ENCODE peak calls at places on chromosomes 1 and 21, in ten cellular contexts. One of them, this sample, is unnamed.

GRCh38 chr21:44539031-44539430 is 964 bp downstream of the KRTAP10-1 start:
- DNase-seq in GM12878: no peak
- DNase-seq in endothelial cell of umbilical vein: no peak
- DNase-seq in ovary: no peak
- DNase-seq in effector memory CD4-positive, alpha-beta T cell: no peak
- DNase-seq in GM23338: no peak
- DNase-seq in heart left ventricle: no peak
- DNase-seq in uterus: no peak
- DNase-seq in sigmoid colon: peak; percentile 46
- DNase-seq in GM23248: no peak
- DNase-seq in this sample: no peak

GRCh38 chr1:44642255-44642654 is 32.0 kb downstream of the TMEM53 start:
- DNase-seq in ovary: no peak
- DNase-seq in GM23338: no peak
- DNase-seq in uterus: no peak
- DNase-seq in GM23248: no peak
- DNase-seq in sigmoid colon: no peak
- DNase-seq in effector memory CD4-positive, alpha-beta T cell: no peak
- DNase-seq in heart left ventricle: no peak
- DNase-seq in GM12878: no peak
- DNase-seq in endothelial cell of umbilical vein: no peak
- DNase-seq in this sample: no peak

GRCh38 chr1:71047635-71048607 is at the start of gene PTGER3:
- DNase-seq in GM23248: peak; percentile 63
- DNase-seq in sigmoid colon: peak; percentile 91
- DNase-seq in heart left ventricle: peak; percentile 86
- DNase-seq in endothelial cell of umbilical vein: peak; percentile 7
- DNase-seq in uterus: peak; percentile 93
- DNase-seq in ovary: peak; percentile 54
- DNase-seq in effector memory CD4-positive, alpha-beta T cell: no peak
- DNase-seq in GM12878: no peak
- DNase-seq in GM23338: peak; percentile 80
- DNase-seq in this sample: no peak

GRCh38 chr1:172239894-172240293 is 180.6 kb upstream of the C1orf105 start:
- DNase-seq in effector memory CD4-positive, alpha-beta T cell: no peak
- DNase-seq in GM12878: no peak
- DNase-seq in GM23248: no peak
- DNase-seq in sigmoid colon: no peak
- DNase-seq in heart left ventricle: no peak
- DNase-seq in GM23338: no peak
- DNase-seq in ovary: no peak
- DNase-seq in endothelial cell of umbilical vein: no peak
- DNase-seq in uterus: no peak
- DNase-seq in this sample: no peak

GRCh38 chr1:60694980-60695379 is 387.4 kb upstream of the NFIA start:
- DNase-seq in ovary: no peak
- DNase-seq in sigmoid colon: no peak
- DNase-seq in GM12878: no peak
- DNase-seq in heart left ventricle: no peak
- DNase-seq in GM23248: no peak
- DNase-seq in uterus: no peak
- DNase-seq in GM23338: no peak
- DNase-seq in endothelial cell of umbilical vein: no peak
- DNase-seq in effector memory CD4-positive, alpha-beta T cell: no peak
- DNase-seq in this sample: no peak

GRCh38 chr21:43352568-43353281 is 74.2 kb downstream of the SIK1 start:
- DNase-seq in sigmoid colon: no peak
- DNase-seq in effector memory CD4-positive, alpha-beta T cell: no peak
- DNase-seq in GM23248: no peak
- DNase-seq in endothelial cell of umbilical vein: peak; percentile 19
- DNase-seq in ovary: no peak
- DNase-seq in GM23338: no peak
- DNase-seq in GM12878: peak; percentile 100
- DNase-seq in heart left ventricle: no peak
- DNase-seq in uterus: no peak
- DNase-seq in this sample: no peak

GRCh38 chr21:29232601-29233541 is 65.9 kb upstream of the BACH1 start:
- DNase-seq in ovary: no peak
- DNase-seq in heart left ventricle: no peak
- DNase-seq in GM23338: no peak
- DNase-seq in GM23248: peak; percentile 85
- DNase-seq in sigmoid colon: no peak
- DNase-seq in endothelial cell of umbilical vein: peak; percentile 60
- DNase-seq in effector memory CD4-positive, alpha-beta T cell: no peak
- DNase-seq in uterus: no peak
- DNase-seq in GM12878: no peak
- DNase-seq in this sample: no peak

GRCh38 chr1:110872745-110873435 is at the start of gene CD53:
- DNase-seq in GM23248: no peak
- DNase-seq in GM23338: no peak
- DNase-seq in uterus: no peak
- DNase-seq in ovary: no peak
- DNase-seq in sigmoid colon: no peak
- DNase-seq in effector memory CD4-positive, alpha-beta T cell: peak; percentile 45
- DNase-seq in heart left ventricle: no peak
- DNase-seq in endothelial cell of umbilical vein: no peak
- DNase-seq in GM12878: peak; percentile 78
- DNase-seq in this sample: no peak

GRCh38 chr1:19327736-19328135 is 15.6 kb downstream of the SLC66A1 start:
- DNase-seq in GM23338: no peak
- DNase-seq in ovary: no peak
- DNase-seq in GM12878: no peak
- DNase-seq in GM23248: no peak
- DNase-seq in uterus: no peak
- DNase-seq in effector memory CD4-positive, alpha-beta T cell: no peak
- DNase-seq in sigmoid colon: no peak
- DNase-seq in heart left ventricle: no peak
- DNase-seq in endothelial cell of umbilical vein: no peak
- DNase-seq in this sample: no peak

GRCh38 chr1:181092056-181092455 is 3.6 kb downstream of the IER5 start:
- DNase-seq in ovary: no peak
- DNase-seq in uterus: no peak
- DNase-seq in GM23248: no peak
- DNase-seq in GM12878: no peak
- DNase-seq in GM23338: no peak
- DNase-seq in endothelial cell of umbilical vein: no peak
- DNase-seq in effector memory CD4-positive, alpha-beta T cell: no peak
- DNase-seq in heart left ventricle: no peak
- DNase-seq in sigmoid colon: no peak
- DNase-seq in this sample: no peak

GRCh38 chr1:29504709-29505410 is 268.5 kb downstream of the PTPRU start:
- DNase-seq in effector memory CD4-positive, alpha-beta T cell: no peak
- DNase-seq in ovary: no peak
- DNase-seq in GM23338: no peak
- DNase-seq in heart left ventricle: no peak
- DNase-seq in GM12878: no peak
- DNase-seq in endothelial cell of umbilical vein: no peak
- DNase-seq in GM23248: no peak
- DNase-seq in uterus: no peak
- DNase-seq in sigmoid colon: no peak
- DNase-seq in this sample: no peak

GRCh38 chr1:26945728-26946127 is 14.5 kb downstream of the KDF1 start:
- DNase-seq in uterus: no peak
- DNase-seq in endothelial cell of umbilical vein: no peak
- DNase-seq in GM23338: no peak
- DNase-seq in ovary: no peak
- DNase-seq in sigmoid colon: no peak
- DNase-seq in GM12878: no peak
- DNase-seq in heart left ventricle: no peak
- DNase-seq in effector memory CD4-positive, alpha-beta T cell: no peak
- DNase-seq in GM23248: no peak
- DNase-seq in this sample: no peak

DNA sequence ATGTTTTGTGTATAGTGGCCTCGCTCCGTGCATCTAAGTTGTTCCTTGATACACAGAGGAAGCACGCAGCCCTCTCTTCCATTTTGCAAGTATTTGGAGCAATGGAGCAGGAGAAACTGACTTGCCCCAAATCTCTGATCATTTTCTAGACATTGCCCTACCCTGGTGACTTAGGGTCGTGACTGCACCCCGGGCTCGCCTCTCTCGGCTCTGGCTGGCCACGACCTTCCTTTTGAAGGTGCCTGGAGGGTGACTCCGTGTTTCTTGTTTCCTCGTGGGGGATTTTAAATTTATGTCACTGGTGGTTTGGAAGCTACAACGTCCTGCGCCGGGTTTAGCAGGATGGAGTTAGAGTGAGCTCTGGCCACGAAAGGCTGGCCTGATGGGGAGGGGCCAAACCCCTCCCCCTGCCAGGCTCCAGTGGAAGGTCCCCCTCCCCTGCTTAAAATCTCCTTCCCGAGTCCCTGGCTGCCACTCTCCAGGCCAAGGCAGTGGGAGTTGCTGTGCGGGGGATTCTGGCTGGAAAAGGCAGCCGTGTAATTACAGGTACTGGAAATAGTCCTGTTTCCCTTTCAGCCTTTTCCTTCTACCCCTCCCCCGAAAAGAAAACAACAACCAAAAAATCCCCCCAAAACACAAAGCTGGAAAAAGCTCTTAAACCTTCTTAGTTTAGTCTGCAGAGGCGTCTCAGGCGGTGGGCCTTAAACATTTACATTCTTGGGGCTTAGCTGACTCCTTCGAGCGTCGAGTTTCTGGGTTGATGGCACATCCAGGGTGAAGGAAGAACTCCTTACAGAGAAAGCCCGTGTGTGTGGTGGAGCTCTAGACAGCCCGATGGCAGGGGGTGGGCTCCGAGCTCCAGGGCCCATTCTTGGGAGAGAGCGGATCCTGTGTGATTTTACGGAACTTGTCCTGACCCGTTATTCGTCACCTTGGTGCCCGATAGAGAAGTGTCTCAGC is 28.1 kb downstream of the SPSB1 start:
- DNase-seq in GM12878: no peak
- DNase-seq in GM23338: peak; percentile 43
- DNase-seq in effector memory CD4-positive, alpha-beta T cell: no peak
- DNase-seq in endothelial cell of umbilical vein: no peak
- DNase-seq in heart left ventricle: peak; percentile 26
- DNase-seq in uterus: no peak
- DNase-seq in sigmoid colon: no peak
- DNase-seq in ovary: no peak
- DNase-seq in GM23248: no peak
- DNase-seq in this sample: no peak
- H3K4me1 ChIP-seq in GM12878: peaks cover 8% of the 10 kb centered on the region
- H3K4me1 ChIP-seq in GM23338: peaks cover 26% of the 10 kb centered on the region
- H3K4me1 ChIP-seq in effector memory CD4-positive, alpha-beta T cell: no peaks in the 10 kb centered on the region
- H3K4me1 ChIP-seq in endothelial cell of umbilical vein: peaks cover 18% of the 10 kb centered on the region
- H3K4me1 ChIP-seq in heart left ventricle: peaks cover 16% of the 10 kb centered on the region
- H3K4me1 ChIP-seq in uterus: no peaks in the 10 kb centered on the region
- H3K4me1 ChIP-seq in sigmoid colon: no peaks in the 10 kb centered on the region
- H3K4me1 ChIP-seq in ovary: peaks cover 49% of the 10 kb centered on the region
- H3K4me1 ChIP-seq in GM23248: peaks cover 40% of the 10 kb centered on the region
- H3K4me1 ChIP-seq in this sample: no peaks in the 10 kb centered on the region

DNA sequence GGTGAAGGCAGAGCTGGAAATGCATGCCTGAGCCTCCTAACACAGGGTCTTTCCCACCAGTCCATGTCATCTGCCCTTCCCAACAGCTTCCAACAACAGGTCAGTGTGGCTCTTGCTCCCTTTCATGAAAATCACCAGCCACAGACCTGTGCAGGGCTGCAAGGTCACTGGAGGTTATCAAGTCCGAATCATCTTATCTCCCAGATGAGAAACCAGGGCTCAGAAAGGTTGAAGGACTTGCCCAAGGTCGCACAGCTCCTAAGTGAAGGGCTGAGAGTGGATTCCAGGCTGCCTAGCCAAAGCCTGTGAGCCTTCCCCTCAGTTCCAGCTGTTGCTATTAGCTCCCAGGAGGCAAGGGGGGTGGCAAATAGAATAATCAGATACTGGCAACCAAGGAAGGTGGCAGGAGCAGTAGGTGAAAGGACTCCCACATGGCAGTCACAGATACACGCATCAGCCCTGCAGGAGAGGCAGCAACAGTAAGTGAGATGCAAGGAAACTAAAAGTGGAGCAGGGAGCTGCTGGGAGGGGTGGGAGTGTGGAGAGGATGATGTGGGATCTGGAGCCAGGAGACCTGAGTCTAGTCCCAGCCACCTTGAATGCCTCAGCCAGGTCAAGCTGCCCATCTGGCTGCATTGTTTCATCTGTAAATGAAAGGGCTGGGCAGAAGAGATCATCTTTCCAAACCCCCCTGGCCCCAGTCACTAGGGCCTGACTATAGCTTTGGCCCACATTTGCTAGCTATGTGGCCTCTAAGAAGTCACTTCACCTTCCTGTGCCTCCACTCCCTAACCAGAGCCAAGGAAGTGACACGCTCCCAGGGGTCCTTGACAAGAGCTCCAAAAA is 74.1 kb downstream of the SSBP3 start:
- DNase-seq in uterus: no peak
- DNase-seq in sigmoid colon: no peak
- DNase-seq in effector memory CD4-positive, alpha-beta T cell: no peak
- DNase-seq in ovary: no peak
- DNase-seq in GM23338: no peak
- DNase-seq in endothelial cell of umbilical vein: no peak
- DNase-seq in GM12878: no peak
- DNase-seq in GM23248: no peak
- DNase-seq in heart left ventricle: peak; percentile 22
- DNase-seq in this sample: no peak
- H3K4me1 ChIP-seq in uterus: peaks cover 28% of the 10 kb centered on the region
- H3K4me1 ChIP-seq in sigmoid colon: no peaks in the 10 kb centered on the region
- H3K4me1 ChIP-seq in effector memory CD4-positive, alpha-beta T cell: peaks cover 5% of the 10 kb centered on the region
- H3K4me1 ChIP-seq in ovary: peaks cover 75% of the 10 kb centered on the region
- H3K4me1 ChIP-seq in GM23338: peaks cover 98% of the 10 kb centered on the region
- H3K4me1 ChIP-seq in endothelial cell of umbilical vein: peaks cover 36% of the 10 kb centered on the region
- H3K4me1 ChIP-seq in GM12878: peaks cover 14% of the 10 kb centered on the region
- H3K4me1 ChIP-seq in GM23248: peaks cover 46% of the 10 kb centered on the region
- H3K4me1 ChIP-seq in heart left ventricle: peaks cover 53% of the 10 kb centered on the region
- H3K4me1 ChIP-seq in this sample: peaks cover 95% of the 10 kb centered on the region

DNA sequence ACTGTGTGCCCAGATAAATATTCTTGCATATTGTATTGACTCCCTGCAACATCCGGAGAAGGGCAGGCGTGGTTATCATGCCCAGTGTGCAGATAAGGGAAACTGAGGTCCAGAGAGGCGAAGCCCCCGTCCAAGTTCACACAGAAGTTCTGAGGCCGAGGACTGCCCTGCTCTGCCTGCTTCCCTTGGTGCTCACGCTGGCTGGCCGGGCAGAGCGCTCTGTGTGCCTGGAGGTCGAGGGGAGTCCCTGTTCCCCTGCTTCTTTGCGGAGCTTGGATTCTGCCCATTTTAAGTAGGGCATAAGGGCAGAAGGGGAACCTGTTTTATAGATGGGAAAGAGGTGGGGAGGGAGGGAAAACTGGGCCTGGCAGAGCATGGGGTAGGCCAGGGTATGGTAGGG is 92.8 kb upstream of the ACTL8 start:
- DNase-seq in GM23338: no peak
- DNase-seq in uterus: no peak
- DNase-seq in endothelial cell of umbilical vein: no peak
- DNase-seq in GM12878: no peak
- DNase-seq in heart left ventricle: no peak
- DNase-seq in effector memory CD4-positive, alpha-beta T cell: no peak
- DNase-seq in sigmoid colon: no peak
- DNase-seq in GM23248: no peak
- DNase-seq in ovary: no peak
- DNase-seq in this sample: no peak
- H3K4me1 ChIP-seq in GM23338: no peaks in the 10 kb centered on the region
- H3K4me1 ChIP-seq in uterus: no peaks in the 10 kb centered on the region
- H3K4me1 ChIP-seq in endothelial cell of umbilical vein: no peaks in the 10 kb centered on the region
- H3K4me1 ChIP-seq in GM12878: no peaks in the 10 kb centered on the region
- H3K4me1 ChIP-seq in heart left ventricle: no peaks in the 10 kb centered on the region
- H3K4me1 ChIP-seq in effector memory CD4-positive, alpha-beta T cell: no peaks in the 10 kb centered on the region
- H3K4me1 ChIP-seq in sigmoid colon: no peaks in the 10 kb centered on the region
- H3K4me1 ChIP-seq in GM23248: no peaks in the 10 kb centered on the region
- H3K4me1 ChIP-seq in ovary: no peaks in the 10 kb centered on the region
- H3K4me1 ChIP-seq in this sample: no peaks in the 10 kb centered on the region

GRCh38 chr1:25617626-25618432 is 1.2 kb downstream of the MAN1C1 start:
- DNase-seq in uterus: peak; percentile 36
- DNase-seq in effector memory CD4-positive, alpha-beta T cell: no peak
- DNase-seq in heart left ventricle: peak; percentile 75
- DNase-seq in sigmoid colon: peak; percentile 77
- DNase-seq in ovary: peak; percentile 38
- DNase-seq in endothelial cell of umbilical vein: no peak
- DNase-seq in GM12878: no peak
- DNase-seq in GM23248: peak; percentile 24
- DNase-seq in GM23338: peak; percentile 70
- DNase-seq in this sample: no peak
- H3K4me1 ChIP-seq in uterus: no peaks in the 10 kb centered on the region
- H3K4me1 ChIP-seq in effector memory CD4-positive, alpha-beta T cell: peaks cover 56% of the 10 kb centered on the region
- H3K4me1 ChIP-seq in heart left ventricle: peaks cover 15% of the 10 kb centered on the region
- H3K4me1 ChIP-seq in sigmoid colon: no peaks in the 10 kb centered on the region
- H3K4me1 ChIP-seq in ovary: peaks cover 11% of the 10 kb centered on the region
- H3K4me1 ChIP-seq in endothelial cell of umbilical vein: peaks cover 7% of the 10 kb centered on the region
- H3K4me1 ChIP-seq in GM12878: peaks cover 40% of the 10 kb centered on the region
- H3K4me1 ChIP-seq in GM23248: no peaks in the 10 kb centered on the region
- H3K4me1 ChIP-seq in GM23338: peaks cover 23% of the 10 kb centered on the region
- H3K4me1 ChIP-seq in this sample: peaks cover 49% of the 10 kb centered on the region

This sample was measured in right atrium auricular region.